ENCODE peak calls at places on chromosomes 4 and X, in ten cellular contexts. One of them, this sample, is unnamed.

GRCh38 chrX:125710403-125711062 is 390.9 kb downstream of the TEX13C start:
- DNase-seq in AG04449: no peak
- DNase-seq in NCI-H1092: no peak
- DNase-seq in A549: no peak
- DNase-seq in EL: no peak
- DNase-seq in HTR-8/SVneo: no peak
- DNase-seq in C1 segment of cervical spinal cord: no peak
- DNase-seq in RWPE1: no peak
- DNase-seq in epithelial cell of esophagus: no peak
- DNase-seq in nephron progenitor cell: no peak
- DNase-seq in this sample: no peak

GRCh38 chrX:38811515-38812239 is 10.4 kb downstream of the MID1IP1 start:
- DNase-seq in AG04449: no peak
- DNase-seq in NCI-H1092: no peak
- DNase-seq in A549: no peak
- DNase-seq in EL: peak; percentile 23
- DNase-seq in HTR-8/SVneo: no peak
- DNase-seq in C1 segment of cervical spinal cord: no peak
- DNase-seq in RWPE1: peak; percentile 21
- DNase-seq in epithelial cell of esophagus: peak; percentile 80
- DNase-seq in nephron progenitor cell: no peak
- DNase-seq in this sample: no peak

GRCh38 chr4:11423465-11423864 is 5.2 kb downstream of the HS3ST1 start:
- DNase-seq in AG04449: no peak
- DNase-seq in NCI-H1092: no peak
- DNase-seq in A549: no peak
- DNase-seq in EL: no peak
- DNase-seq in HTR-8/SVneo: no peak
- DNase-seq in C1 segment of cervical spinal cord: no peak
- DNase-seq in RWPE1: no peak
- DNase-seq in epithelial cell of esophagus: no peak
- DNase-seq in nephron progenitor cell: no peak
- DNase-seq in this sample: no peak

GRCh38 chrX:136783159-136783558 is 2.4 kb upstream of the ARHGEF6 start:
- DNase-seq in AG04449: no peak
- DNase-seq in NCI-H1092: no peak
- DNase-seq in A549: no peak
- DNase-seq in EL: no peak
- DNase-seq in HTR-8/SVneo: no peak
- DNase-seq in C1 segment of cervical spinal cord: no peak
- DNase-seq in RWPE1: no peak
- DNase-seq in epithelial cell of esophagus: peak; percentile 34
- DNase-seq in nephron progenitor cell: no peak
- DNase-seq in this sample: no peak

GRCh38 chr4:163554870-163555465 is 60.5 kb downstream of the TMA16 start:
- DNase-seq in AG04449: no peak
- DNase-seq in NCI-H1092: no peak
- DNase-seq in A549: no peak
- DNase-seq in EL: peak; percentile 15
- DNase-seq in HTR-8/SVneo: peak; percentile 26
- DNase-seq in C1 segment of cervical spinal cord: no peak
- DNase-seq in RWPE1: peak; percentile 30
- DNase-seq in epithelial cell of esophagus: peak; percentile 38
- DNase-seq in nephron progenitor cell: no peak
- DNase-seq in this sample: no peak

GRCh38 chrX:155070038-155070437 is 898 bp downstream of the CMC4 start:
- DNase-seq in AG04449: no peak
- DNase-seq in NCI-H1092: no peak
- DNase-seq in A549: no peak
- DNase-seq in EL: no peak
- DNase-seq in HTR-8/SVneo: no peak
- DNase-seq in C1 segment of cervical spinal cord: no peak
- DNase-seq in RWPE1: no peak
- DNase-seq in epithelial cell of esophagus: no peak
- DNase-seq in nephron progenitor cell: no peak
- DNase-seq in this sample: no peak

GRCh38 chrX:49256268-49256995 is 8.1 kb downstream of the FOXP3 start:
- DNase-seq in AG04449: no peak
- DNase-seq in NCI-H1092: no peak
- DNase-seq in A549: no peak
- DNase-seq in EL: no peak
- DNase-seq in HTR-8/SVneo: no peak
- DNase-seq in C1 segment of cervical spinal cord: no peak
- DNase-seq in RWPE1: no peak
- DNase-seq in epithelial cell of esophagus: no peak
- DNase-seq in nephron progenitor cell: no peak
- DNase-seq in this sample: no peak

GRCh38 chr4:37661643-37662221 is 24.4 kb downstream of the RELL1 start:
- DNase-seq in AG04449: no peak
- DNase-seq in NCI-H1092: no peak
- DNase-seq in A549: no peak
- DNase-seq in EL: peak; percentile 71
- DNase-seq in HTR-8/SVneo: no peak
- DNase-seq in C1 segment of cervical spinal cord: no peak
- DNase-seq in RWPE1: peak; percentile 56
- DNase-seq in epithelial cell of esophagus: no peak
- DNase-seq in nephron progenitor cell: no peak
- DNase-seq in this sample: peak; percentile 10

GRCh38 chr4:139281212-139281611 is 1.2 kb upstream of the MGARP start:
- DNase-seq in AG04449: no peak
- DNase-seq in NCI-H1092: no peak
- DNase-seq in A549: peak; percentile 34
- DNase-seq in EL: no peak
- DNase-seq in HTR-8/SVneo: no peak
- DNase-seq in C1 segment of cervical spinal cord: no peak
- DNase-seq in RWPE1: peak; percentile 15
- DNase-seq in epithelial cell of esophagus: no peak
- DNase-seq in nephron progenitor cell: no peak
- DNase-seq in this sample: no peak

GRCh38 chr4:25703731-25704388 is 48.2 kb downstream of the SLC34A2 start:
- DNase-seq in AG04449: no peak
- DNase-seq in NCI-H1092: no peak
- DNase-seq in A549: no peak
- DNase-seq in EL: peak; percentile 15
- DNase-seq in HTR-8/SVneo: no peak
- DNase-seq in C1 segment of cervical spinal cord: no peak
- DNase-seq in RWPE1: no peak
- DNase-seq in epithelial cell of esophagus: peak; percentile 24
- DNase-seq in nephron progenitor cell: no peak
- DNase-seq in this sample: peak; percentile 4

GRCh38 chrX:45774961-45775360 is 574.3 kb upstream of the DIPK2B start:
- DNase-seq in AG04449: no peak
- DNase-seq in NCI-H1092: no peak
- DNase-seq in A549: no peak
- DNase-seq in EL: peak; percentile 86
- DNase-seq in HTR-8/SVneo: no peak
- DNase-seq in C1 segment of cervical spinal cord: no peak
- DNase-seq in RWPE1: no peak
- DNase-seq in epithelial cell of esophagus: peak; percentile 84
- DNase-seq in nephron progenitor cell: no peak
- DNase-seq in this sample: peak; percentile 68

GRCh38 chrX:42704454-42704853 is 73.5 kb downstream of the PPP1R2C start:
- DNase-seq in AG04449: no peak
- DNase-seq in NCI-H1092: no peak
- DNase-seq in A549: no peak
- DNase-seq in EL: peak; percentile 1
- DNase-seq in HTR-8/SVneo: no peak
- DNase-seq in C1 segment of cervical spinal cord: no peak
- DNase-seq in RWPE1: no peak
- DNase-seq in epithelial cell of esophagus: no peak
- DNase-seq in nephron progenitor cell: no peak
- DNase-seq in this sample: no peak

GRCh38 chrX:67436867-67437266 is 107.0 kb upstream of the AR start:
- DNase-seq in AG04449: no peak
- DNase-seq in NCI-H1092: no peak
- DNase-seq in A549: no peak
- DNase-seq in EL: no peak
- DNase-seq in HTR-8/SVneo: no peak
- DNase-seq in C1 segment of cervical spinal cord: no peak
- DNase-seq in RWPE1: no peak
- DNase-seq in epithelial cell of esophagus: no peak
- DNase-seq in nephron progenitor cell: no peak
- DNase-seq in this sample: no peak

GRCh38 chr4:132101526-132101925 is 1047.6 kb upstream of the PCDH10 start:
- DNase-seq in AG04449: peak; percentile 42
- DNase-seq in NCI-H1092: no peak
- DNase-seq in A549: no peak
- DNase-seq in EL: peak; percentile 21
- DNase-seq in HTR-8/SVneo: no peak
- DNase-seq in C1 segment of cervical spinal cord: no peak
- DNase-seq in RWPE1: no peak
- DNase-seq in epithelial cell of esophagus: peak; percentile 15
- DNase-seq in nephron progenitor cell: no peak
- DNase-seq in this sample: no peak

GRCh38 chrX:15546745-15547144 is 46.1 kb downstream of the BMX start:
- DNase-seq in AG04449: no peak
- DNase-seq in NCI-H1092: no peak
- DNase-seq in A549: no peak
- DNase-seq in EL: no peak
- DNase-seq in HTR-8/SVneo: no peak
- DNase-seq in C1 segment of cervical spinal cord: no peak
- DNase-seq in RWPE1: no peak
- DNase-seq in epithelial cell of esophagus: no peak
- DNase-seq in nephron progenitor cell: no peak
- DNase-seq in this sample: no peak

GRCh38 chr4:184265566-184266351 is 48.1 kb upstream of the ENPP6 start:
- DNase-seq in AG04449: no peak
- DNase-seq in NCI-H1092: no peak
- DNase-seq in A549: peak; percentile 61
- DNase-seq in EL: peak; percentile 51
- DNase-seq in HTR-8/SVneo: no peak
- DNase-seq in C1 segment of cervical spinal cord: no peak
- DNase-seq in RWPE1: peak; percentile 14
- DNase-seq in epithelial cell of esophagus: peak; percentile 37
- DNase-seq in nephron progenitor cell: no peak
- DNase-seq in this sample: no peak

GRCh38 chr4:27490747-27491146 is 630.1 kb downstream of the STIM2 start:
- DNase-seq in AG04449: no peak
- DNase-seq in NCI-H1092: no peak
- DNase-seq in A549: no peak
- DNase-seq in EL: no peak
- DNase-seq in HTR-8/SVneo: no peak
- DNase-seq in C1 segment of cervical spinal cord: no peak
- DNase-seq in RWPE1: no peak
- DNase-seq in epithelial cell of esophagus: no peak
- DNase-seq in nephron progenitor cell: no peak
- DNase-seq in this sample: no peak

GRCh38 chr4:38055566-38055965 is 95.4 kb downstream of the PTTG2 start:
- DNase-seq in AG04449: no peak
- DNase-seq in NCI-H1092: no peak
- DNase-seq in A549: no peak
- DNase-seq in EL: no peak
- DNase-seq in HTR-8/SVneo: no peak
- DNase-seq in C1 segment of cervical spinal cord: no peak
- DNase-seq in RWPE1: no peak
- DNase-seq in epithelial cell of esophagus: no peak
- DNase-seq in nephron progenitor cell: no peak
- DNase-seq in this sample: no peak

GRCh38 chr4:8046925-8047541 is 107.4 kb upstream of the AFAP1 start:
- DNase-seq in AG04449: no peak
- DNase-seq in NCI-H1092: no peak
- DNase-seq in A549: no peak
- DNase-seq in EL: no peak
- DNase-seq in HTR-8/SVneo: no peak
- DNase-seq in C1 segment of cervical spinal cord: no peak
- DNase-seq in RWPE1: no peak
- DNase-seq in epithelial cell of esophagus: no peak
- DNase-seq in nephron progenitor cell: no peak
- DNase-seq in this sample: no peak

GRCh38 chr4:35709080-35709479 is 535.2 kb downstream of the ARAP2 start:
- DNase-seq in AG04449: no peak
- DNase-seq in NCI-H1092: no peak
- DNase-seq in A549: no peak
- DNase-seq in EL: no peak
- DNase-seq in HTR-8/SVneo: no peak
- DNase-seq in C1 segment of cervical spinal cord: no peak
- DNase-seq in RWPE1: no peak
- DNase-seq in epithelial cell of esophagus: no peak
- DNase-seq in nephron progenitor cell: no peak
- DNase-seq in this sample: no peak

GRCh38 chrX:132367984-132368383 is 120.9 kb downstream of the MBNL3 start:
- DNase-seq in AG04449: no peak
- DNase-seq in NCI-H1092: no peak
- DNase-seq in A549: no peak
- DNase-seq in EL: no peak
- DNase-seq in HTR-8/SVneo: no peak
- DNase-seq in C1 segment of cervical spinal cord: no peak
- DNase-seq in RWPE1: no peak
- DNase-seq in epithelial cell of esophagus: peak; percentile 2
- DNase-seq in nephron progenitor cell: no peak
- DNase-seq in this sample: no peak

GRCh38 chr4:32826169-32826568 is 2106.0 kb downstream of the PCDH7 start:
- DNase-seq in AG04449: no peak
- DNase-seq in NCI-H1092: no peak
- DNase-seq in A549: no peak
- DNase-seq in EL: no peak
- DNase-seq in HTR-8/SVneo: no peak
- DNase-seq in C1 segment of cervical spinal cord: no peak
- DNase-seq in RWPE1: no peak
- DNase-seq in epithelial cell of esophagus: no peak
- DNase-seq in nephron progenitor cell: no peak
- DNase-seq in this sample: no peak

GRCh38 chr4:184383497-184384055 is 90.8 kb downstream of the IRF2 start:
- DNase-seq in AG04449: peak; percentile 92
- DNase-seq in NCI-H1092: no peak
- DNase-seq in A549: peak; percentile 64
- DNase-seq in EL: peak; percentile 96
- DNase-seq in HTR-8/SVneo: peak; percentile 81
- DNase-seq in C1 segment of cervical spinal cord: no peak
- DNase-seq in RWPE1: peak; percentile 94
- DNase-seq in epithelial cell of esophagus: peak; percentile 96
- DNase-seq in nephron progenitor cell: no peak
- DNase-seq in this sample: peak; percentile 80

GRCh38 chr4:66667249-66667648 is 878.1 kb downstream of the CENPC start:
- DNase-seq in AG04449: no peak
- DNase-seq in NCI-H1092: no peak
- DNase-seq in A549: no peak
- DNase-seq in EL: no peak
- DNase-seq in HTR-8/SVneo: no peak
- DNase-seq in C1 segment of cervical spinal cord: no peak
- DNase-seq in RWPE1: no peak
- DNase-seq in epithelial cell of esophagus: no peak
- DNase-seq in nephron progenitor cell: no peak
- DNase-seq in this sample: no peak

This sample was measured in AG09309.